ENCODE peak calls at places on chromosomes 11 and 22, in five cellular contexts. One of them, this sample, is unnamed.
A peak's percentile ranks its signal among the peaks of the same experiment; 100 is the strongest.

GRCh38 chr11:128886401-128887119 is 4.6 kb upstream of the KCNJ5 start:
- ATAC-seq in B cell: no peak
- ATAC-seq in right lobe of liver: peak; percentile 50
- ATAC-seq in CD4-positive, CD25-positive, alpha-beta regulatory T cell: no peak
- ATAC-seq in HCT116: peak; percentile 77
- ATAC-seq in this sample: peak; percentile 30

GRCh38 chr11:110764485-110764884 is 52.2 kb upstream of the ARHGAP20 start:
- ATAC-seq in CD4-positive, CD25-positive, alpha-beta regulatory T cell: no peak
- ATAC-seq in right lobe of liver: no peak
- ATAC-seq in HCT116: no peak
- ATAC-seq in B cell: no peak
- ATAC-seq in this sample: no peak

GRCh38 chr11:70651036-70651435 is 252.7 kb downstream of the CTTN start:
- ATAC-seq in CD4-positive, CD25-positive, alpha-beta regulatory T cell: no peak
- ATAC-seq in B cell: no peak
- ATAC-seq in HCT116: no peak
- ATAC-seq in right lobe of liver: no peak
- ATAC-seq in this sample: no peak

GRCh38 chr11:59765068-59765770 is 10.0 kb downstream of the STX3 start:
- ATAC-seq in right lobe of liver: no peak
- ATAC-seq in CD4-positive, CD25-positive, alpha-beta regulatory T cell: no peak
- ATAC-seq in HCT116: no peak
- ATAC-seq in B cell: no peak
- ATAC-seq in this sample: peak; percentile 74

GRCh38 chr11:120225372-120225909 is 14.5 kb upstream of the POU2F3 start:
- ATAC-seq in CD4-positive, CD25-positive, alpha-beta regulatory T cell: no peak
- ATAC-seq in B cell: no peak
- ATAC-seq in HCT116: no peak
- ATAC-seq in right lobe of liver: peak; percentile 16
- ATAC-seq in this sample: no peak

GRCh38 chr22:29729161-29729560 is 9.4 kb downstream of the CABP7 start:
- ATAC-seq in CD4-positive, CD25-positive, alpha-beta regulatory T cell: no peak
- ATAC-seq in HCT116: no peak
- ATAC-seq in right lobe of liver: no peak
- ATAC-seq in B cell: no peak
- ATAC-seq in this sample: no peak

GRCh38 chr22:24727218-24727851 is 47.2 kb downstream of the PIWIL3 start:
- ATAC-seq in B cell: no peak
- ATAC-seq in HCT116: peak; percentile 92
- ATAC-seq in right lobe of liver: no peak
- ATAC-seq in CD4-positive, CD25-positive, alpha-beta regulatory T cell: no peak
- ATAC-seq in this sample: peak; percentile 52

GRCh38 chr11:108586600-108586999 is 7.0 kb downstream of the EXPH5 start:
- ATAC-seq in HCT116: no peak
- ATAC-seq in CD4-positive, CD25-positive, alpha-beta regulatory T cell: no peak
- ATAC-seq in B cell: no peak
- ATAC-seq in right lobe of liver: no peak
- ATAC-seq in this sample: peak; percentile 33

GRCh38 chr11:27611390-27611789 is 88.9 kb downstream of the BDNF start:
- ATAC-seq in B cell: no peak
- ATAC-seq in right lobe of liver: no peak
- ATAC-seq in HCT116: no peak
- ATAC-seq in CD4-positive, CD25-positive, alpha-beta regulatory T cell: no peak
- ATAC-seq in this sample: no peak

GRCh38 chr11:129290966-129291365 is 84.7 kb upstream of the BARX2 start:
- ATAC-seq in CD4-positive, CD25-positive, alpha-beta regulatory T cell: no peak
- ATAC-seq in HCT116: no peak
- ATAC-seq in B cell: no peak
- ATAC-seq in right lobe of liver: no peak
- ATAC-seq in this sample: no peak

GRCh38 chr11:73869234-73869949 is 7.3 kb downstream of the COA4 start:
- ATAC-seq in right lobe of liver: peak; percentile 67
- ATAC-seq in HCT116: peak; percentile 16
- ATAC-seq in B cell: no peak
- ATAC-seq in CD4-positive, CD25-positive, alpha-beta regulatory T cell: no peak
- ATAC-seq in this sample: peak; percentile 25

GRCh38 chr22:31637938-31638618 is 23.9 kb downstream of the PISD start:
- ATAC-seq in CD4-positive, CD25-positive, alpha-beta regulatory T cell: peak; percentile 25
- ATAC-seq in B cell: peak; percentile 68
- ATAC-seq in HCT116: no peak
- ATAC-seq in right lobe of liver: peak; percentile 32
- ATAC-seq in this sample: peak; percentile 28

GRCh38 chr11:116607027-116607426 is 165.8 kb downstream of the BUD13 start:
- ATAC-seq in CD4-positive, CD25-positive, alpha-beta regulatory T cell: no peak
- ATAC-seq in B cell: no peak
- ATAC-seq in right lobe of liver: no peak
- ATAC-seq in HCT116: no peak
- ATAC-seq in this sample: no peak

GRCh38 chr11:128483211-128483788 is 104.1 kb downstream of the ETS1 start:
- ATAC-seq in HCT116: no peak
- ATAC-seq in B cell: peak; percentile 96
- ATAC-seq in right lobe of liver: peak; percentile 11
- ATAC-seq in CD4-positive, CD25-positive, alpha-beta regulatory T cell: peak; percentile 17
- ATAC-seq in this sample: peak; percentile 59

This sample was measured in esophagus mucosa.